ENCODE peak calls at places on chromosome 19, in nine cellular contexts. I is AG04450, L is transverse colon, Z is OCI-LY7, J is fibroblast of lung, P is fibroblast of mammary gland, F is testis, U is fibroblast of pulmonary artery, R is HCT116. W is an unnamed sample.

GRCh38 chr19:45636902-45637301 is 2.3 kb downstream of the EML2 start:
- DNase-seq in I (no peak), L (no peak), Z (no peak), J (no peak), P (no peak), F (no peak), U (no peak), R (no peak), W (no peak)

GRCh38 chr19:19552811-19553210 is 14.7 kb downstream of the CILP2 start:
- DNase-seq in I (no peak), L (peak; percentile 42), Z (peak; percentile 19), J (peak; percentile 29), P (no peak), F (no peak), U (peak; percentile 34), R (no peak), W (no peak)

GRCh38 chr19:47267350-47267759 is 7.3 kb upstream of the INAFM1 start:
- DNase-seq in I (no peak), L (no peak), Z (no peak), J (no peak), P (peak; percentile 16), F (no peak), U (no peak), R (no peak), W (no peak)

GRCh38 chr19:41957838-41958366 is 1.2 kb downstream of the RABAC1 start:
- DNase-seq in I (peak; percentile 46), L (peak; percentile 86), Z (peak; percentile 80), J (peak; percentile 81), P (peak; percentile 82), F (peak; percentile 72), U (peak; percentile 83), R (peak; percentile 79), W (peak; percentile 59)

GRCh38 chr19:38740932-38741331 is 3.3 kb downstream of the CAPN12 start:
- DNase-seq in I (no peak), L (no peak), Z (no peak), J (no peak), P (no peak), F (no peak), U (no peak), R (no peak), W (no peak)

GRCh38 chr19:46674416-46675178 is 13.6 kb upstream of the DACT3 start:
- DNase-seq in I (no peak), L (no peak), Z (no peak), J (peak; percentile 25), P (no peak), F (peak; percentile 71), U (peak; percentile 25), R (peak; percentile 53), W (no peak)

GRCh38 chr19:45613926-45614725 is 12.1 kb upstream of the GPR4 start:
- DNase-seq in I (peak; percentile 55), L (peak; percentile 73), Z (no peak), J (peak; percentile 91), P (peak; percentile 92), F (no peak), U (peak; percentile 91), R (peak; percentile 84), W (no peak)

GRCh38 chr19:34430738-34431625 is 2.8 kb downstream of the UBA2 start:
- DNase-seq in I (no peak), L (no peak), Z (peak; percentile 80), J (peak; percentile 41), P (peak; percentile 72), F (no peak), U (peak; percentile 70), R (peak; percentile 35), W (no peak)

GRCh38 chr19:52296400-52296772 is 583 bp upstream of the ZNF480 start:
- DNase-seq in I (no peak), L (no peak), Z (no peak), J (no peak), P (no peak), F (no peak), U (no peak), R (no peak), W (no peak)

GRCh38 chr19:51948979-51949378 is 21.7 kb downstream of the ZNF613 start:
- DNase-seq in I (no peak), L (no peak), Z (no peak), J (peak; percentile 37), P (peak; percentile 32), F (peak; percentile 91), U (peak; percentile 27), R (no peak), W (no peak)

GRCh38 chr19:47075941-47076340 is 27.5 kb upstream of the TMEM160 start:
- DNase-seq in I (no peak), L (no peak), Z (no peak), J (no peak), P (no peak), F (no peak), U (no peak), R (no peak), W (no peak)

GRCh38 chr19:35851213-35852028 is 883 bp downstream of the NPHS1 start:
- DNase-seq in I (no peak), L (no peak), Z (no peak), J (no peak), P (no peak), F (no peak), U (no peak), R (no peak), W (no peak)

DNA sequence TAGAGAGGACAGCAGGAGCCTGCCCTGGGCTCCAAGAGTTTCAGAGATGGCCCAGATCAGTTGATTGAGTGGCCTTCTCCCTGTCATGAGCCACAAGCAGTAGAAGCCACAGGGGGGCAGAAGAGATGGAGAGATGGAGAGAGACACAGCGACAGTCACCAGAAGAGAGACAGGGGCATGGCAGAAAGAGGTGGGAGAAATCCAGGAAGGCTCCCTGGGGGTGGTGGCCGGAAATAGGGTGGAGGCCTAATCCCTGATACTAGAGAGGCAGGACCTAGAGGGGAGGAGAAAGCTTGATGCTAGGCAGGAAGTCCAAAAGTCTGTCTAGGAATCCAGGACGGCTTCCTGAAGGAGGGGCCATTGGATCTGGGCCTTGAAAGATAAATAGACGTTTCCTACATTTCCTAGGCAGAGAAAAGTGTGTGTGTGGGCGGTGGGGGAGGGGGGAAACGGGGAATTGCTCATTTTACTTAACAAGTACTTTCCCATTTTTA is 9.6 kb upstream of the TPM4 start:
- DNase-seq in I (no peak), L (peak; percentile 81), Z (peak; percentile 72), J (peak; percentile 81), P (peak; percentile 86), F (peak; percentile 74), U (peak; percentile 80), R (peak; percentile 80), W (no peak)
- TF ChIP-seq CTCF in I (peak; percentile 18), L (peak; percentile 36), Z (peak; percentile 81), J (peak; percentile 25), P (peak; percentile 15), F (peak; percentile 28), U (peak; percentile 27), R (peak; percentile 48), W (peak; percentile 31)

DNA sequence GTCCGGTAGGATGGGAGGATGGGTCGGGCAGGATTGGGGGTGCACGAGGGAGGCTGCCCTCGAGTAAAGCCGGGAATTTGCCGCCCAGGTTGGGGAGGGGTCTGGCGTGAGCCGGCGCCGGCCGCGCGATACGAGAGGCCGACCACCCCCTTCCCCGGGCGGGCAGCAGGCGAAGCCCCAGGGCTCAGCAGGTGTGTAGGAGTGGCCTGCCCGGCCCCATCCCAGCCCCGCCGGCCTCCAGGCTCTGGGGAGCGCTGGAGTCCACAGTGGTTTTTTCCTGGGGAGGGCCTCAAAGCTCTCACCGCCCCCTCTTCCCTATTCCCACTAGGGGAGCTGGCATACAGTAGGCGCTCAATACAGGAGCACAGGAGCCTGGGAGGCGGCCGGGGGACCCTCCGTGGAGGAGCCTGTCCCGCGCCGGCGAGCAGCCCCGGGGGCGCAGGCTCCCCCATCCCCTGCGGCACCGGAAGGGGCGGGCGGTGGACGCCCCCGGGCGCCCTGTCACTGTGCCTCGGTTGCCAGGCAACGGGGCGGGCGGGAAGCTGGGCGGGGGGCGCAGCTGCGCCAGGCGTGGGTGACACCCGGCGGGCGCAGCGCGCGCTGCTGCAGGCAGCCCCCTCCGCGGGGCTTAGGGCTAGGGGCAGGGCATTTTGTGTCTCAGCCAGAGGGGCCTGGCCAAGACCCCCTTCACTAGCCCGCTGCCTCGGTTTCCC is 3.5 kb upstream of the REXO1 start:
- DNase-seq in I (no peak), L (no peak), Z (no peak), J (no peak), P (no peak), F (no peak), U (no peak), R (no peak), W (no peak)
- H3K4me3 ChIP-seq in I (no peak overlapping the region), L (no peak overlapping the region), Z (no peak overlapping the region), J (no peak overlapping the region), P (no peak overlapping the region), F (no peak overlapping the region), U (no peak overlapping the region), R (no peak overlapping the region), W (no peak overlapping the region)

DNA sequence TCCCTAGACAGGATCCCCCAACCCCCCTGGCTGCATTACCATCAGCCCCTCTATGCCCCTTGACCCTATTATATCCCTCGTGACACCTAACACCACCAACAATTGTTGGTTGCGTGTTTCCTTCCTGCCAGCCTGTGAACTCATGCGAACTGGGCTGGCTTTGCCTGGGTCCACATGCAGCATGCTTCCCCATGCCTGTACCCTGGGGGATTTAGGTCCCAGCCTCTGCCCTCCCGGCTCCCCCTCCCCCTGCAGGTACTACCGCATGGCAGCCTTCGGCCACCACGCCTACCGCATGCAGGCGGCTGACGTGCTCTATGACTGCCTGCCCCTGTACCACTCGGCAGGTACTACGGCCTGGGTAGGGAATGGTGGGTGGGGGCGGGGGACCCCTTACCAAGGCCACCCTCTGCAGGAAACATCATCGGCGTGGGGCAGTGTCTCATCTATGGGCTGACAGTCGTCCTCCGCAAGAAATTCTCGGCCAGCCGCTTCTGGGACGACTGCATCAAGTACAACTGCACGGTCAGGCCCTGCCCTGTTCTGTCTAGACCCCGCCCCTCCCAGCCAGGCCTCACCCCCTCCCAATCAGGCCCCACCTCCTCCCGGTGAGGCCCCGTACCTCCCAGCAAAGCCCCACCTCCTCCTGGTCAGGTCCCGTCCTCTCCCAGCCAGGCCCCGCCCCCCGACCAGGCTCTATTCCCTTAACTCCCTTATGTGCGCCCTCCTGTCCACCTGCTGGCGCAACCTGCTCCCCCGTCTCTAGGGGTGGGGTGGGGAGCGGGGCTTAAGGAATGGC is 18.5 kb downstream of the SLC27A1 start:
- DNase-seq in I (no peak), L (peak; percentile 93), Z (peak; percentile 93), J (no peak), P (no peak), F (peak; percentile 79), U (peak; percentile 34), R (peak; percentile 83), W (no peak)
- TF ChIP-seq CTCF in I (no peak), L (peak; percentile 33), Z (peak; percentile 78), J (no peak), P (no peak), F (no peak), U (no peak), R (no peak), W (no peak)

DNA sequence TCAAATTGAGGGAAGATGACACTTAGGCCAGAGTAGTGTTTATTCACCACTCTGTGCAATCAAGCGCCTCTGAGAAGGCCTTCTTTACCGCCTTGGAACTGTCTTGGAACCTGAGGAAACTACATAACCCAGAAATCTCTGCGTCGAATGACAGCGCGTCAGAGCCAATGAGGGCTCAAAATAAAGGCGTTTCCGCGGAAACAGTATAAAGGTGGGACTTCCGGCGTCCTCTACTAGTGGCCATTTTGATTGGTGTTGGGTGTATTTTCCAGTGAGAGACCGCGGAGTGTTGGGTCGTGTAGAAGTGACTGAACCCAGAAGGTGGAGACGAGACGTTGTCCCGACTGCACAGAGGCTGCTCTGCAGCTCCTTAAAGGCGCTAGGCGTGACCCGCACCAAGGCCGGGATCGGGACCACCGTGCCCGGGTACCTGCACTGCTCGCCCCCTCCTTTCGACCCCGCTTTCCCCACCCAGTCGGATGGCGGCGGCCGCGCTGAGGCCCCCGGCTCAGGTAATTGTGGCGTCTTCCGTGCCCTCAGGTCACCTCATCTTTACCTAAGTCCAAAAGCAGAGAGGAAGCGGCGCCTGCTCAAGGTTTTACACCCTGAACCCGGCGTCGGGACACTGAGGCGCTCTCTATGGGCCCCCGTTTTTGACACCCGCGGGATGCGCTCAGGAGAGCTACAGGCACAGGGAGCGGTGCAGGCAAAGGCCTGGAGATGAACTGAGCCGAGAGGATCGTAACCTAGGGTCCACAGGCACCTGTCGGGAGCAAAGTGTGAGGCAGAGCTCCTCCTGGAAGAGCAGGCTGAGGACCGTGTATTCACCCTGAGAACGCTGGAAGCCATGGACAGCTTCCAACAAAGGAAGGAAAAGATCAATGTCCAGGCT is at the start of gene ZNF776:
- DNase-seq in I (peak; percentile 65), L (peak; percentile 85), Z (peak; percentile 93), J (peak; percentile 89), P (peak; percentile 91), F (peak; percentile 94), U (peak; percentile 93), R (peak; percentile 86), W (peak; percentile 82)
- H3K4me3 ChIP-seq in I (peak within 1 kb of the TSS; percentile 99), L (peak within 1 kb of the TSS; percentile 81), Z (peak within 1 kb of the TSS; percentile 92), J (peak within 1 kb of the TSS; percentile 21), P (peak within 1 kb of the TSS; percentile 77), F (peak within 1 kb of the TSS; percentile 76), U (peak within 1 kb of the TSS; percentile 91), R (peak within 1 kb of the TSS; percentile 87), W (peak within 1 kb of the TSS; percentile 95)